ENCODE peak calls at places on chromosomes 12 and 14, in seven cellular contexts. C is A549, D is stomach, T is tibial nerve, Q is SK-N-SH, O is upper lobe of left lung, M is suprapubic skin. W is an unnamed sample.

GRCh38 chr12:81081726-81082125 is 3.8 kb downstream of the ACSS3 start:
- DNase-seq in C (no peak), D (no peak), T (no peak), Q (no peak), O (no peak), M (no peak), W (no peak)

GRCh38 chr14:100872641-100873071 is 30.9 kb downstream of the RTL1 start:
- DNase-seq in C (no peak), D (no peak), T (no peak), Q (no peak), O (no peak), M (peak), W (no peak)

GRCh38 chr12:73798523-73798922 is 739.1 kb upstream of the ATXN7L3B start:
- DNase-seq in C (no peak), D (no peak), T (no peak), Q (no peak), O (no peak), M (no peak), W (no peak)

GRCh38 chr12:90515199-90516175 is 439.5 kb downstream of the CCER1 start:
- DNase-seq in C (no peak), D (no peak), T (no peak), Q (no peak), O (no peak), M (no peak), W (no peak)

GRCh38 chr12:48810817-48811453 is 7.4 kb upstream of the CACNB3 start:
- DNase-seq in C (no peak), D (no peak), T (no peak), Q (no peak), O (no peak), M (no peak), W (no peak)

GRCh38 chr12:99711246-99711645 is 63.7 kb downstream of the GARIN6 start:
- DNase-seq in C (no peak), D (no peak), T (no peak), Q (no peak), O (no peak), M (no peak), W (no peak)

GRCh38 chr12:95182868-95183415 is 34.3 kb downstream of the FGD6 start:
- DNase-seq in C (no peak), D (no peak), T (no peak), Q (no peak), O (no peak), M (no peak), W (no peak)

GRCh38 chr12:118777550-118777949 is 203.8 kb upstream of the SRRM4 start:
- DNase-seq in C (no peak), D (no peak), T (no peak), Q (no peak), O (no peak), M (no peak), W (no peak)

GRCh38 chr12:77615331-77615730 is 215.4 kb upstream of the NAV3 start:
- DNase-seq in C (no peak), D (no peak), T (no peak), Q (no peak), O (no peak), M (no peak), W (no peak)

GRCh38 chr14:100237735-100238418 is 1.1 kb upstream of the YY1 start:
- DNase-seq in C (peak), D (peak), T (no peak), Q (peak), O (no peak), M (peak), W (peak)

GRCh38 chr12:67669217-67669924 is 20.8 kb downstream of the DYRK2 start:
- DNase-seq in C (no peak), D (no peak), T (no peak), Q (no peak), O (no peak), M (no peak), W (no peak)
- TF ChIP-seq EP300 in C (no peak), D (no peak), T (no peak), Q (no peak), O (no peak), M (no peak), W (no peak)

GRCh38 chr12:91662021-91662420 is 479.4 kb upstream of the DCN start:
- DNase-seq in C (no peak), D (no peak), T (no peak), Q (no peak), O (no peak), M (no peak), W (no peak)
- TF ChIP-seq CTCF in C (no peak), D (no peak), T (no peak), Q (no peak), O (no peak), M (no peak), W (no peak)

GRCh38 chr14:98900721-98901272 is 371.2 kb downstream of the BCL11B start:
- DNase-seq in C (no peak), D (no peak), T (no peak), Q (no peak), O (no peak), M (no peak), W (no peak)

GRCh38 chr14:98897605-98898309 is 374.2 kb downstream of the BCL11B start:
- DNase-seq in C (no peak), D (no peak), T (no peak), Q (no peak), O (no peak), M (no peak), W (no peak)

GRCh38 chr14:98900236-98900635 is 371.8 kb downstream of the BCL11B start:
- DNase-seq in C (no peak), D (no peak), T (no peak), Q (no peak), O (no peak), M (no peak), W (no peak)

GRCh38 chr14:98901511-98902205 is 370.3 kb downstream of the BCL11B start:
- DNase-seq in C (no peak), D (no peak), T (no peak), Q (no peak), O (no peak), M (no peak), W (no peak)

GRCh38 chr14:98899441-98899840 is 372.6 kb downstream of the BCL11B start:
- DNase-seq in C (no peak), D (no peak), T (no peak), Q (no peak), O (no peak), M (no peak), W (no peak)
- H3K4me3 ChIP-seq in C (no peak), D (no peak), T (no peak), Q (no peak), O (no peak), M (no peak), W (no peak)

DNA sequence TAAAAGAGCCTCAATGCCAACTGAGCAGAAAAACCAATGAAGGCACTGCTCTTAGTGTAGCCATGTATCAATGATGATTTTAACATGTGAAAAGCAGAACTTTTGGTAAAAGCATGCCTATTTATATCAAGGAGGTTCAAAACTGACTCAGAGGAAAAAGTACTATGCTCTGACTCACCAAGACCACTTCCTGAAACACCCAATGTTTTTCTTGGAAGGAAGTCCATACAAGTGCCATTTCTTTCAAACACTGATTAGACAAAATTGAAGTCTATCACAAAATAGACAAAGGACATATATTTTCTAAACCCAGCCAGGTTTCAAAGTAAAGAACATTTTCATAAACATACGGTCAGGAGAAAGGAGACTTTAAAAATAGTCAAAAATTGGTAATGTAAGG is 88.6 kb downstream of the EPS8 start:
- DNase-seq in C (no peak), D (no peak), T (no peak), Q (no peak), O (no peak), M (no peak), W (no peak)
- TF ChIP-seq EP300 in C (no peak), D (no peak), T (peak), Q (peak), O (no peak), M (no peak), W (no peak)

DNA sequence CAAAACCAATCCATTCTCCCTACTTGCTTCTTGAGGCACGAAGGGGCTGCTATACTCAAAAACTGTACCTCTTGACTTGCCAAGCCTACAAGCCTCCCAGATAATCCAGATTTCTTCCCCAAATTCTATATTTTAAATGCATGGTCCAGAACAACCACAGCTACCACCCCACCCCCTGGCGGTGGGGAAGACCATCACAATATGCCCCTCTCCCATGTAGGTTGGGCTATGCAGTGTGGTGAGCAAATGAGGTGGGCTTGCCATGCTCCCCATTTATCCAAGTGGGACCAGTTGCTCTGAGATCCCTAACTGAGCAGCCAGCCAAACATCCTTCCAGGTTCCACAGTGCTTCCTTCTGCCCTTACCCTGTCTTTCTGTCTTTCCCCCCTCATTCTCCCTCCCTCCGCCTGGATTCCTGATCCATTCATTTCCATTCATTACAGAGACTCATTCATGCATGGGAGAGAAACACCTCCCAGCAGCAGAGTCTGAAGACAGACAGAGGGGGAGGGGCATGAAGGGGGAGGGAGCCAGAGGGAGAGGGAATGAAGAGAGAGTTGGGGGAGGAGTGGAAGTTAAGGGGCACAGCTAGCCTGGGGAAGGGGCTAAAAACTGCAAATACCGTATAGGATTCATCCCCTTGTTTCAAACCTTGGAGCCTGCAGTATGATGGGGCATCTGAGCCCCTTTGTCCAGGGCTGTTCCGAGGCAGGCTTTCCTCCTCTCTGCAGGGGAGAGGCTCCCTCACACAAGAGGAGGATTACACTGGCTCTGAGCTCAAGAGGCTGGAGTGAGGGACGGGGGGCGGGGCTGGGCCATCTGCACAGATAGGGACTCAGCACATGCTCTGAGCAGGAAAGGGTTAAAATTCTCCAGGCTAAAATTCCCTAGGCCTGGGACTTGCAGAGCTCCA is 4.4 kb downstream of the ZNF219 start:
- DNase-seq in C (no peak), D (no peak), T (no peak), Q (peak), O (no peak), M (no peak), W (no peak)
- TF ChIP-seq CTCF in C (no peak), D (no peak), T (no peak), Q (no peak), O (no peak), M (no peak), W (no peak)